ENCODE peak calls at places on chromosome 22, in seven cellular contexts. T is Panc1, C is OCI-LY7, R is stomach, W is SJSA1, H is heart left ventricle, P is colonic mucosa. E is an unnamed sample.

GRCh38 chr22:43349636-43350035 is 6.5 kb upstream of the SCUBE1 start:
- DNase-seq in T (no peak), C (no peak), R (no peak), W (no peak), H (no peak), P (no peak), E (no peak)

GRCh38 chr22:44639891-44640617 is 62.0 kb upstream of the PRR5 start:
- DNase-seq in T (no peak), C (no peak), R (no peak), W (no peak), H (peak; percentile 43), P (no peak), E (no peak)

GRCh38 chr22:22692707-22693530 is 48.5 kb downstream of the GGTLC2 start:
- DNase-seq in T (no peak), C (peak; percentile 83), R (peak; percentile 75), W (no peak), H (no peak), P (peak; percentile 84), E (peak; percentile 31)

GRCh38 chr22:42937164-42937854 is 77.6 kb downstream of the PACSIN2 start:
- DNase-seq in T (no peak), C (peak; percentile 30), R (peak; percentile 74), W (peak; percentile 48), H (no peak), P (peak; percentile 76), E (peak; percentile 86)

GRCh38 chr22:45537734-45538181 is 35.1 kb downstream of the FBLN1 start:
- DNase-seq in T (no peak), C (no peak), R (peak; percentile 30), W (peak; percentile 81), H (peak; percentile 74), P (no peak), E (peak; percentile 11)

GRCh38 chr22:26479043-26479791 is 4.4 kb downstream of the HPS4 start:
- DNase-seq in T (no peak), C (peak; percentile 83), R (no peak), W (no peak), H (no peak), P (no peak), E (peak; percentile 40)

GRCh38 chr22:36457688-36458450 is 23.6 kb downstream of the TXN2 start:
- DNase-seq in T (no peak), C (no peak), R (no peak), W (no peak), H (peak; percentile 85), P (no peak), E (peak; percentile 42)

GRCh38 chr22:37313376-37314314 is 31.3 kb downstream of the CYTH4 start:
- DNase-seq in T (no peak), C (no peak), R (no peak), W (no peak), H (no peak), P (no peak), E (peak; percentile 39)

GRCh38 chr22:21568207-21569075 is 927 bp downstream of the UBE2L3 start:
- DNase-seq in T (no peak), C (peak; percentile 65), R (no peak), W (peak; percentile 43), H (peak; percentile 27), P (peak; percentile 50), E (peak; percentile 57)

GRCh38 chr22:26912985-26913384 is 255.6 kb downstream of the MIAT start:
- DNase-seq in T (no peak), C (no peak), R (no peak), W (no peak), H (no peak), P (no peak), E (no peak)

GRCh38 chr22:33082221-33082620 is 24.0 kb upstream of the SYN3 start:
- DNase-seq in T (no peak), C (no peak), R (no peak), W (no peak), H (no peak), P (no peak), E (no peak)

GRCh38 chr22:23520875-23521441 is 59.1 kb downstream of the IGLL1 start:
- DNase-seq in T (no peak), C (no peak), R (no peak), W (no peak), H (peak; percentile 38), P (peak; percentile 55), E (no peak)

GRCh38 chr22:33537059-33537458 is 383.2 kb downstream of the LARGE1 start:
- DNase-seq in T (no peak), C (no peak), R (no peak), W (no peak), H (peak; percentile 57), P (no peak), E (no peak)

GRCh38 chr22:23091760-23092159 is 21.4 kb downstream of the GNAZ start:
- DNase-seq in T (no peak), C (no peak), R (no peak), W (no peak), H (no peak), P (no peak), E (no peak)

GRCh38 chr22:17536269-17536668 is 27.0 kb upstream of the SLC25A18 start:
- DNase-seq in T (no peak), C (no peak), R (no peak), W (no peak), H (no peak), P (no peak), E (no peak)

GRCh38 chr22:23063539-23064380 is 6.6 kb upstream of the GNAZ start:
- DNase-seq in T (no peak), C (no peak), R (peak; percentile 22), W (no peak), H (no peak), P (peak; percentile 13), E (no peak)

GRCh38 chr22:17562906-17563870 is at the start of gene SLC25A18:
- DNase-seq in T (no peak), C (no peak), R (no peak), W (no peak), H (peak; percentile 78), P (no peak), E (peak; percentile 75)

GRCh38 chr22:42184852-42185251 is 54.2 kb upstream of the CYP2D6 start:
- DNase-seq in T (no peak), C (no peak), R (no peak), W (no peak), H (no peak), P (no peak), E (no peak)

DNA sequence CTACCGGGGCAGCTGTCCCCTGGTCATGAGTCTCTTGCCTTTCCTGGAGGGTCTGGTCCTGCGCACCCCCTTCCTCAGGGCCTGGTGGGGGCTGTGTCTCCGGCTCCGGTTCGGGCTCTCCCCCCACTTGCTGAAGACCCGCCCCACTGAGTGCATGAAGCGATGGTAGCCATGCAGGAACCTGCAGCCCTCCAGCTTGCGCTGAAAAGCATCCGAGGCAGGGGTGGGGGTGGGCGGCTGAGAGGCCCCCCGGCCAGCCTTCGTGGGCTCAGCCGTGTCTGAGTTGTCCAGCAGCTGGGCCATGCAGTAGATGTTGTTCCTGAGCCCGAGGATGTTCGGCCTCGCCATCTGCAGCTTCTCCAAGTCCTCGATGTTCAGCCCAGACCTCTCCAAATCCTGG is 2.8 kb downstream of the OSM start:
- DNase-seq in T (no peak), C (no peak), R (no peak), W (no peak), H (no peak), P (no peak), E (no peak)
- H3K4me3 ChIP-seq in T (no peak overlapping the region), C (no peak overlapping the region), R (no peak overlapping the region), W (no peak overlapping the region), H (no peak overlapping the region), P (no peak overlapping the region), E (no peak overlapping the region)

DNA sequence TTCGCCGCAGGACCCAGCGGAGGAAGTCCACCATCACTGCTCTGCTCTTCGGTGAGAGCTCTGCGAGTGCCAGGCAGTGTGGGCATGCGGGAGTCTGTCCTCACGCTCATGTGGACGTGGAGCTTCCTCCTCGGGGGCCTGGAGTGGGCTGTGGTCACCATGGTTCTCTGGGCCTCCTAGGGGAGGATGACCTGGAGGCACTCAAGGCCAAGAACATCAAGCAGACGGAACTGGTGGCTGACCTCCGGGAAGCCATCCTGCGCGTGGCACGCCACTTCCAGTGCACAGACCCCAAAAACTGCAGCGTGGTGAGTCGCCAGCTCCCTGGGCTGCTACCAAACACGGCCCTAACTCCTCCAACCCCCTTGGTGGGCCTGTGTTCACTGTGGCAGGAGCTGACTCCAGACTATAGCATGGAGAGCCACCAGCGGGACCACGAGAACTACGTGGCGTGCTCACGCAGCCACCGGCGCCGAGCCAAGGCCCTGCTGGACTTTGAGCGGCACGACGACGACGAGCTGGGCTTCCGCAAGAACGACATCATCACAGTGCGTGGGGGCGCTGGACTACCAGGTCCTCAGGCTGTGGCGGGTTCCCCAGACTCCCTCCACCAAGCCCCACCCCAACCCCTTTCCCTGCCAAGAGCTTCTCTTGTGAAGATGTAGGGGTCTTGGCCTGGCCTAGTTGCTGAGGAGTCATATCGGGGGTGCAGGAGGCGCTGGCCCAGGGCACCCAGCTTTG is 36.8 kb downstream of the SGSM3 start:
- DNase-seq in T (no peak), C (no peak), R (no peak), W (no peak), H (no peak), P (no peak), E (no peak)
- H3K4me3 ChIP-seq in T (no peak overlapping the region), C (no peak overlapping the region), R (no peak overlapping the region), W (no peak overlapping the region), H (no peak overlapping the region), P (no peak overlapping the region), E (no peak overlapping the region)

DNA sequence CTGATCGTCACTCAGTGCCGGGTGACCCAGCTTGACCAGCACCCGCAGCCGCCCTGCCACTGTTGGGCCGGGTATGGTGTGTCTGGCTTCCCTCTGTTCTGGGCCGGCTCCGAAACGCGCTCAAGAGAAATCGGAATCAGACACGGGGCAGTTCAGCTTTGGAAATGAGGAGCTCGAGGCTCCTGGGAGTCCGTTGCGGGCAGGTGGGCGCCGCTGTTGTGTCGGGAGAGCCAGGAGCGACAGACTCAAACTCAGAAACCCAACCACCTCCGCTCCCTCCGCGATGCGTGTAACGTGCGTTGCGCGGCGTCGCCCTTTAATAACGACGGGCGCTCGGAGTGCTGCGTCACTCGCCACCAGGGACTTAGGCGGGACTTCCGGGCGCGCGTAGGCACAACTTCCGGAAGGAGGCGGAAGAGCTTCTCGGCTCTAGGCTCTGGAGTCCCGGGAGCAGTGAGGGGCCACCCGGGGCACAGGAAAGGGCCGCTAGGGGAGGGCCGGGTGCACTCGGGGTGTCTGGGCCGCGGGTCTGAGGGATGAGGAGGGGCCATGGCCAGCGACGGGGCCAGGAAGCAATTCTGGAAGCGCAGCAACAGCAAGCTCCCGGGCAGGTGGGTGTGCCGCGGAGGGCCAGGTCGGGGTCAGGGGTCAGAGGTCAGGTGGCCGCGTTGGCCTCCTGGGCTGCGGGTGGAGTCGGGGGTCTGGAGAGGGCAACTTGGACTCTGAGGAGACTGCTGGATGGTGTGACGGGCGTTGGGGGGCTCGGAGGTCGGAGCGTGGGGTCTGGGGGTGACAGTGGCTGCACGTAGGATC is at the start of gene TBC1D22A:
- DNase-seq in T (peak; percentile 61), C (peak; percentile 96), R (peak; percentile 96), W (peak; percentile 89), H (peak; percentile 97), P (peak; percentile 96), E (peak; percentile 95)
- H3K4me3 ChIP-seq in T (peak within 1 kb of the TSS; percentile 69), C (peak within 1 kb of the TSS; percentile 93), R (peak within 1 kb of the TSS; percentile 89), W (peak within 1 kb of the TSS; percentile 74), H (peak within 1 kb of the TSS; percentile 91), P (peak within 1 kb of the TSS; percentile 92), E (peak within 1 kb of the TSS; percentile 86)

DNA sequence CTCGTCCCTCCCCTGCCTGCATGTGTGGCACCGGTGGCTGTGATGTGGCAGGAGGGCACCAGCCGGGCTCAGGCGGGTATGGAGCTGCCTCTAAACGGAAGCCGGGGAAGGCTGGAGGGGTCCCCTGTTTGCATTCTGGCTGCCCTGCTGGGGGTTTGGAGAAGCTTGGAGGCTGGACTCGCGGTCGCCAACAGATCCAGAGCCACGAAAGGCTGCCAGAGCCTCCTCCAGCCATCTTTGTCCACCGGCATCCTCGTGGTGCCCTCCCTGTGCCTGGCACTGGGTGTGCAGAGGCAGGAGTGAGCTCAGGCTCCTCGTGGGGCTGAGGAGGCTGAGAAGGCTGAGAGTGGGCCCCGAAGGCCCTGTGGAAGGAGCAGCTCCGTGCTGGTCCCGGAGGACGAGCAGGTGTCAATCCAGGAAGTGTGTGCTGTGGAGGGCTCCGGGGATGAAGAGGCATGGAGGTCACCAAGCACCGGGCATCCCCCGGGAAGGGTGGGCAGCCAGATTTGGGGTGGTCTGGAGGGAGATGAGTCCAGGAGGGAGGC is 937 bp downstream of the KDELR3 start:
- DNase-seq in T (no peak), C (no peak), R (no peak), W (no peak), H (no peak), P (no peak), E (no peak)
- H3K4me3 ChIP-seq in T (no peak overlapping the region), C (no peak overlapping the region), R (peak overlapping the region; percentile 66), W (no peak overlapping the region), H (no peak overlapping the region), P (peak overlapping the region; percentile 57), E (no peak overlapping the region)